ENCODE peak calls at places on chromosome 20, in nine cellular contexts. Z, C, M, D, L, N, P, G and R are unnamed samples.

GRCh38 chr20:63206878-63207277 is 9.1 kb downstream of the YTHDF1 start:
- DNase-seq in Z (no peak), C (no peak), G (no peak), L (no peak), M (no peak), P (no peak), N (peak), D (no peak), R (no peak)

GRCh38 chr20:50009521-50010454 is 27.0 kb downstream of the SNAI1 start:
- DNase-seq in M (no peak), G (no peak), D (no peak), L (no peak), N (no peak), P (no peak), Z (no peak), C (no peak), R (no peak)

GRCh38 chr20:63552481-63553249 is 1.3 kb upstream of the FNDC11 start:
- DNase-seq in P (no peak), M (no peak), G (no peak), L (no peak), C (no peak), N (no peak), D (no peak), Z (no peak), R (no peak)

GRCh38 chr20:10761786-10762185 is 88.0 kb upstream of the JAG1 start:
- DNase-seq in N (no peak), D (peak), L (no peak), G (no peak), C (no peak), P (no peak), Z (no peak), M (no peak), R (no peak)

GRCh38 chr20:42259389-42259788 is 641.2 kb upstream of the CHD6 start:
- DNase-seq in C (no peak), G (no peak), Z (no peak), D (no peak), M (no peak), P (no peak), N (no peak), L (no peak), R (no peak)

GRCh38 chr20:19890358-19891117 is 126.6 kb upstream of the NAA20 start:
- DNase-seq in M (no peak), P (no peak), D (no peak), C (no peak), Z (no peak), G (no peak), L (no peak), N (no peak), R (no peak)

GRCh38 chr20:43003318-43003928 is 186.3 kb downstream of the PTPRT start:
- DNase-seq in P (no peak), Z (no peak), G (no peak), L (no peak), C (no peak), N (no peak), M (no peak), D (no peak), R (no peak)

GRCh38 chr20:45969712-45970634 is 2.0 kb downstream of the ZNF335 start:
- DNase-seq in Z (no peak), M (peak), C (peak), P (no peak), N (peak), D (peak), L (no peak), G (peak), R (no peak)

GRCh38 chr20:41086402-41087324 is 50.7 kb upstream of the PLCG1 start:
- DNase-seq in Z (no peak), C (no peak), L (no peak), G (peak), D (no peak), P (no peak), M (no peak), N (no peak), R (no peak)

GRCh38 chr20:51608060-51608459 is 65.5 kb upstream of the NFATC2 start:
- DNase-seq in G (no peak), L (no peak), Z (no peak), M (no peak), P (no peak), C (no peak), N (no peak), D (no peak), R (no peak)

GRCh38 chr20:20498081-20498861 is 130.4 kb downstream of the INSM1 start:
- DNase-seq in M (no peak), C (no peak), D (no peak), G (no peak), Z (peak), L (no peak), P (no peak), N (no peak), R (no peak)

GRCh38 chr20:63560333-63560805 is 6.4 kb downstream of the FNDC11 start:
- DNase-seq in G (no peak), M (no peak), Z (no peak), P (no peak), L (no peak), D (no peak), C (no peak), N (no peak), R (no peak)

GRCh38 chr20:3239026-3239866 is at the start of gene SLC4A11:
- DNase-seq in G (peak), Z (peak), C (peak), M (peak), N (peak), P (no peak), D (no peak), L (peak), R (no peak)

GRCh38 chr20:53947501-53948195 is 122.7 kb downstream of the BCAS1 start:
- DNase-seq in Z (no peak), G (no peak), M (no peak), C (no peak), P (no peak), D (no peak), N (no peak), L (no peak), R (no peak)

GRCh38 chr20:36465109-36466080 is 75.9 kb upstream of the MYL9 start:
- DNase-seq in P (peak), N (peak), M (peak), G (no peak), Z (peak), D (peak), C (peak), L (no peak), R (peak)

GRCh38 chr20:63297796-63298572 is 5.0 kb downstream of the COL20A1 start:
- DNase-seq in D (no peak), P (no peak), L (no peak), G (no peak), C (no peak), Z (no peak), N (no peak), M (no peak), R (no peak)

GRCh38 chr20:32238483-32239425 is 31.1 kb downstream of the POFUT1 start:
- DNase-seq in C (no peak), G (no peak), N (no peak), Z (no peak), M (no peak), L (no peak), D (no peak), P (no peak), R (no peak)

GRCh38 chr20:17645546-17646208 is 36.4 kb downstream of the RRBP1 start:
- DNase-seq in G (no peak), D (no peak), N (peak), M (no peak), C (peak), P (no peak), L (peak), Z (no peak), R (no peak)

GRCh38 chr20:741620-742019 is 26.7 kb downstream of the SLC52A3 start:
- DNase-seq in L (no peak), P (no peak), M (no peak), N (no peak), C (no peak), G (no peak), Z (no peak), D (no peak), R (no peak)

GRCh38 chr20:6012166-6012565 is 41.7 kb downstream of the LRRN4 start:
- DNase-seq in M (no peak), D (no peak), G (no peak), N (no peak), Z (no peak), L (no peak), P (no peak), C (no peak), R (no peak)

GRCh38 chr20:6006603-6006949 is 47.3 kb downstream of the LRRN4 start:
- DNase-seq in P (no peak), L (no peak), N (no peak), D (no peak), C (no peak), Z (no peak), G (peak), M (no peak), R (no peak)

GRCh38 chr20:6007529-6008103 is 46.2 kb downstream of the LRRN4 start:
- DNase-seq in N (no peak), D (no peak), M (no peak), L (no peak), C (no peak), G (no peak), P (no peak), Z (no peak), R (no peak)

GRCh38 chr20:6007094-6007528 is 46.7 kb downstream of the LRRN4 start:
- DNase-seq in G (no peak), L (no peak), D (no peak), M (no peak), Z (no peak), C (no peak), N (no peak), P (no peak), R (no peak)

GRCh38 chr20:6008254-6008653 is 45.6 kb downstream of the LRRN4 start:
- DNase-seq in P (no peak), M (no peak), Z (peak), C (no peak), L (peak), G (peak), N (peak), D (peak), R (peak)
- H3K4me3 ChIP-seq in P (no peak), M (no peak), Z (no peak), C (peak), L (peak), G (peak), N (peak), D (no peak), R (no peak)

GRCh38 chr20:33552519-33552918 is 62.6 kb downstream of the CBFA2T2 start:
- DNase-seq in L (no peak), N (no peak), G (no peak), C (no peak), M (no peak), P (no peak), Z (no peak), D (no peak), R (no peak)

GRCh38 chr20:33555755-33556154 is 65.9 kb downstream of the CBFA2T2 start:
- DNase-seq in C (no peak), N (no peak), G (no peak), M (no peak), L (no peak), Z (no peak), P (no peak), D (no peak), R (no peak)

GRCh38 chr20:33549229-33549628 is 59.3 kb downstream of the CBFA2T2 start:
- DNase-seq in N (no peak), Z (no peak), D (no peak), G (no peak), L (no peak), P (no peak), C (no peak), M (no peak), R (no peak)

GRCh38 chr20:33554914-33555420 is 65.1 kb downstream of the CBFA2T2 start:
- DNase-seq in P (peak), N (peak), L (no peak), D (no peak), C (no peak), M (peak), G (peak), Z (peak), R (peak)

GRCh38 chr20:33551778-33552177 is 61.9 kb downstream of the CBFA2T2 start:
- DNase-seq in Z (no peak), C (no peak), N (peak), G (no peak), L (no peak), M (no peak), D (no peak), P (no peak), R (no peak)
- TF ChIP-seq CTCF in Z (no peak), C (no peak), N (no peak), G (no peak), L (no peak), M (no peak), D (no peak), P (no peak), R (no peak)

DNA sequence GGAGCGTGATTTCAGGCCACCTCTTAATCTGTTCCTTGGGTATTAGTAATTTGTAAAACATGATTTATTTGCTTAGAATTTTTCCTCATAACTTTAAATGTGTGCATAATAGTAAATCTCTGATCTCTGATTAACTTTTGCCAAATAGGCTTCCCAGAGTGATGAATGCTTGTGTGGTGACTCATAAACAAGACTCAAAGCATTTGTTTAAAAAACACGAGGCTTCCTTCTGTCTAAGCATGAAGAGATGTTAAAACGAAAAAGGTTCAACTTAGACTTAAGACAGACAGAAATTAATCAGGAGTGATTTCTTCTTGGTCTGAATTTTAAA is 337.0 kb downstream of the CDH4 start:
- DNase-seq in C (no peak), G (no peak), Z (peak), M (no peak), P (no peak), L (no peak), D (no peak), N (peak), R (peak)
- H3K4me3 ChIP-seq in C (no peak), G (no peak), Z (no peak), M (no peak), P (no peak), L (no peak), D (no peak), N (peak), R (no peak)

GRCh38 chr20:6641012-6641411 is 126.5 kb upstream of the BMP2 start:
- DNase-seq in Z (no peak), G (no peak), N (no peak), P (no peak), C (no peak), L (no peak), M (no peak), D (no peak), R (no peak)
- TF ChIP-seq CTCF in Z (no peak), G (no peak), N (no peak), P (no peak), C (no peak), L (no peak), M (no peak), D (no peak), R (no peak)

GRCh38 chr20:48821261-48821910 is 6.4 kb downstream of the PREX1 start:
- DNase-seq in D (no peak), P (no peak), M (no peak), G (no peak), N (no peak), L (no peak), C (no peak), Z (no peak), R (no peak)
- H3K4me3 ChIP-seq in D (no peak), P (no peak), M (no peak), G (no peak), N (no peak), L (no peak), C (no peak), Z (no peak), R (no peak)

DNA sequence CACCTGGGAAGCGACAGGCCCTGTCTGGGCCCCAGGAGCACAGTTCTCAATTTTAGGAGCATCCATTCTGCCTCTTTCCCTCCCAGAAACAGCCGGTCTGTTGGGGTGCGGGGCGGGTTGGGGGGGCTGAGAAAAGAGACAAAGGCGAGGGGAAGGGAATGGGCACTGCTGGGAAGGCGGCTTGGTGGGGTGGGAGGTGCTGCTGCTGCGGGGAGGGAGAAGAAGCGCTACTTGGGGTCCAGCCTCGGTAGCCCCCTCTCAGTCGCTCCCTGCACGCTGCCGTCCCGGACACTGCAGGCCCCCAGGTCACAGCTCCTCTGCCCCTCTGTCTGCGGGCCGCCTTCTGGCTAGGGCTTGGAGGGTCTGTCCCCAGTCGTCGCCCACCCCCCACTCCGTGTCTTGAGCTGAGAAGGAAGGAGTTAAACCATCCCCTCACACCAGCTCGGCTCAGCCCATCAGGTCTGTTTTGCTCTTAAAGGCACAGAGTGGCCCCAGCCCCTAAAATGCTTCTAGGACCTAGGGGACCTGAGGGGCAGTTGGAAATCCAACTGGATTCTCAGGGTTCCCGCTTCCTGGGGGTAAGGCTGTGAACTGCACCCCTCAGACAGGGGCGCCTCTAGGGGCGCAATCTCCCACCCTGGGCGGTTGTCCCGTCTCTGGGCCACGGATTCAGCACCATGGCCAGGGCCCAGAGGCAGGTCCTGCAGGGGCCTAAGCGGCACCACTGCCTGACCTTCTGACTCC is 740 bp downstream of the GDAP1L1 start:
- DNase-seq in C (peak), L (no peak), M (no peak), D (no peak), P (no peak), G (no peak), Z (no peak), N (peak), R (no peak)
- TF ChIP-seq CTCF in C (peak), L (no peak), M (peak), D (no peak), P (no peak), G (no peak), Z (peak), N (peak), R (peak)

GRCh38 chr20:13222319-13222716 is 1.2 kb downstream of the ISM1 start:
- DNase-seq in D (no peak), C (no peak), N (no peak), L (no peak), M (no peak), Z (no peak), G (no peak), P (no peak), R (no peak)
- H3K4me3 ChIP-seq in D (peak), C (no peak), N (no peak), L (peak), M (peak), Z (no peak), G (no peak), P (peak), R (peak)

GRCh38 chr20:12394786-12395185 is 477.1 kb downstream of the BTBD3 start:
- DNase-seq in P (no peak), L (no peak), N (no peak), M (no peak), Z (no peak), C (peak), G (no peak), D (no peak), R (no peak)
- TF ChIP-seq CTCF in P (no peak), L (no peak), N (no peak), M (no peak), Z (no peak), C (no peak), G (no peak), D (no peak), R (no peak)